ENCODE peak calls at places on chromosomes 13 and 19, in eight cellular contexts. One of them, this sample, is unnamed.

GRCh38 chr13:92952161-92952560 is 274.4 kb upstream of the GPC6 start:
- DNase-seq in suprapubic skin: no peak
- DNase-seq in NCI-H1105 treated with DMSO at 0.1 percent for 48 hours: no peak
- DNase-seq in LHCN-M2: no peak
- DNase-seq in GM03348: no peak
- DNase-seq in stimulated activated naive CD8-positive, alpha-beta T cell treated with anti-CD3 and anti-CD28 coated beads, Interleukin-15, Interleukin-2, amounts not matched to agents 100 U/mL and 50 U/mL, for 24 hours: no peak
- DNase-seq in frontal cortex: no peak
- DNase-seq in EL: no peak
- DNase-seq in this sample: no peak

GRCh38 chr19:50921391-50922315 is 10.5 kb upstream of the KLK4 start:
- DNase-seq in suprapubic skin: no peak
- DNase-seq in NCI-H1105 treated with DMSO at 0.1 percent for 48 hours: no peak
- DNase-seq in LHCN-M2: no peak
- DNase-seq in GM03348: no peak
- DNase-seq in stimulated activated naive CD8-positive, alpha-beta T cell treated with anti-CD3 and anti-CD28 coated beads, Interleukin-15, Interleukin-2, amounts not matched to agents 100 U/mL and 50 U/mL, for 24 hours: no peak
- DNase-seq in frontal cortex: no peak
- DNase-seq in EL: peak
- DNase-seq in this sample: no peak

GRCh38 chr19:44753932-44754742 is 5.6 kb downstream of the BCL3 start:
- DNase-seq in suprapubic skin: peak
- DNase-seq in NCI-H1105 treated with DMSO at 0.1 percent for 48 hours: no peak
- DNase-seq in LHCN-M2: peak
- DNase-seq in GM03348: peak
- DNase-seq in stimulated activated naive CD8-positive, alpha-beta T cell treated with anti-CD3 and anti-CD28 coated beads, Interleukin-15, Interleukin-2, amounts not matched to agents 100 U/mL and 50 U/mL, for 24 hours: peak
- DNase-seq in frontal cortex: peak
- DNase-seq in EL: peak
- DNase-seq in this sample: peak

GRCh38 chr13:31846984-31847752 is 107.8 kb downstream of the RXFP2 start:
- DNase-seq in suprapubic skin: no peak
- DNase-seq in NCI-H1105 treated with DMSO at 0.1 percent for 48 hours: no peak
- DNase-seq in LHCN-M2: no peak
- DNase-seq in GM03348: peak
- DNase-seq in stimulated activated naive CD8-positive, alpha-beta T cell treated with anti-CD3 and anti-CD28 coated beads, Interleukin-15, Interleukin-2, amounts not matched to agents 100 U/mL and 50 U/mL, for 24 hours: no peak
- DNase-seq in frontal cortex: no peak
- DNase-seq in EL: peak
- DNase-seq in this sample: no peak

GRCh38 chr13:60679131-60679530 is 282.1 kb downstream of the TDRD3 start:
- DNase-seq in suprapubic skin: no peak
- DNase-seq in NCI-H1105 treated with DMSO at 0.1 percent for 48 hours: no peak
- DNase-seq in LHCN-M2: no peak
- DNase-seq in GM03348: no peak
- DNase-seq in stimulated activated naive CD8-positive, alpha-beta T cell treated with anti-CD3 and anti-CD28 coated beads, Interleukin-15, Interleukin-2, amounts not matched to agents 100 U/mL and 50 U/mL, for 24 hours: no peak
- DNase-seq in frontal cortex: no peak
- DNase-seq in EL: no peak
- DNase-seq in this sample: no peak

GRCh38 chr13:97719759-97720158 is 233.7 kb upstream of the IPO5 start:
- DNase-seq in suprapubic skin: no peak
- DNase-seq in NCI-H1105 treated with DMSO at 0.1 percent for 48 hours: no peak
- DNase-seq in LHCN-M2: no peak
- DNase-seq in GM03348: no peak
- DNase-seq in stimulated activated naive CD8-positive, alpha-beta T cell treated with anti-CD3 and anti-CD28 coated beads, Interleukin-15, Interleukin-2, amounts not matched to agents 100 U/mL and 50 U/mL, for 24 hours: no peak
- DNase-seq in frontal cortex: no peak
- DNase-seq in EL: peak
- DNase-seq in this sample: no peak

GRCh38 chr19:46115396-46116109 is 8.9 kb downstream of the IGFL3 start:
- DNase-seq in suprapubic skin: no peak
- DNase-seq in NCI-H1105 treated with DMSO at 0.1 percent for 48 hours: no peak
- DNase-seq in LHCN-M2: peak
- DNase-seq in GM03348: peak
- DNase-seq in stimulated activated naive CD8-positive, alpha-beta T cell treated with anti-CD3 and anti-CD28 coated beads, Interleukin-15, Interleukin-2, amounts not matched to agents 100 U/mL and 50 U/mL, for 24 hours: peak
- DNase-seq in frontal cortex: no peak
- DNase-seq in EL: peak
- DNase-seq in this sample: peak

GRCh38 chr19:38391911-38392464 is 3.5 kb downstream of the SPRED3 start:
- DNase-seq in suprapubic skin: no peak
- DNase-seq in NCI-H1105 treated with DMSO at 0.1 percent for 48 hours: no peak
- DNase-seq in LHCN-M2: no peak
- DNase-seq in GM03348: no peak
- DNase-seq in stimulated activated naive CD8-positive, alpha-beta T cell treated with anti-CD3 and anti-CD28 coated beads, Interleukin-15, Interleukin-2, amounts not matched to agents 100 U/mL and 50 U/mL, for 24 hours: no peak
- DNase-seq in frontal cortex: no peak
- DNase-seq in EL: no peak
- DNase-seq in this sample: no peak

GRCh38 chr19:53131732-53132131 is 978 bp downstream of the ZNF415 start:
- DNase-seq in suprapubic skin: no peak
- DNase-seq in NCI-H1105 treated with DMSO at 0.1 percent for 48 hours: no peak
- DNase-seq in LHCN-M2: no peak
- DNase-seq in GM03348: no peak
- DNase-seq in stimulated activated naive CD8-positive, alpha-beta T cell treated with anti-CD3 and anti-CD28 coated beads, Interleukin-15, Interleukin-2, amounts not matched to agents 100 U/mL and 50 U/mL, for 24 hours: no peak
- DNase-seq in frontal cortex: no peak
- DNase-seq in EL: no peak
- DNase-seq in this sample: no peak

GRCh38 chr13:30739646-30740642 is 4.6 kb downstream of the ALOX5AP start:
- DNase-seq in suprapubic skin: no peak
- DNase-seq in NCI-H1105 treated with DMSO at 0.1 percent for 48 hours: no peak
- DNase-seq in LHCN-M2: peak
- DNase-seq in GM03348: peak
- DNase-seq in stimulated activated naive CD8-positive, alpha-beta T cell treated with anti-CD3 and anti-CD28 coated beads, Interleukin-15, Interleukin-2, amounts not matched to agents 100 U/mL and 50 U/mL, for 24 hours: peak
- DNase-seq in frontal cortex: no peak
- DNase-seq in EL: peak
- DNase-seq in this sample: peak

GRCh38 chr19:51441410-51442390 is 16.6 kb downstream of the SIGLEC8 start:
- DNase-seq in suprapubic skin: no peak
- DNase-seq in NCI-H1105 treated with DMSO at 0.1 percent for 48 hours: no peak
- DNase-seq in LHCN-M2: no peak
- DNase-seq in GM03348: no peak
- DNase-seq in stimulated activated naive CD8-positive, alpha-beta T cell treated with anti-CD3 and anti-CD28 coated beads, Interleukin-15, Interleukin-2, amounts not matched to agents 100 U/mL and 50 U/mL, for 24 hours: peak
- DNase-seq in frontal cortex: no peak
- DNase-seq in EL: no peak
- DNase-seq in this sample: peak

GRCh38 chr19:54608792-54609191 is 15.4 kb downstream of the LILRA1 start:
- DNase-seq in suprapubic skin: no peak
- DNase-seq in NCI-H1105 treated with DMSO at 0.1 percent for 48 hours: no peak
- DNase-seq in LHCN-M2: no peak
- DNase-seq in GM03348: no peak
- DNase-seq in stimulated activated naive CD8-positive, alpha-beta T cell treated with anti-CD3 and anti-CD28 coated beads, Interleukin-15, Interleukin-2, amounts not matched to agents 100 U/mL and 50 U/mL, for 24 hours: no peak
- DNase-seq in frontal cortex: no peak
- DNase-seq in EL: no peak
- DNase-seq in this sample: no peak

GRCh38 chr19:16210168-16210567 is 12.5 kb downstream of the AP1M1 start:
- DNase-seq in suprapubic skin: no peak
- DNase-seq in NCI-H1105 treated with DMSO at 0.1 percent for 48 hours: no peak
- DNase-seq in LHCN-M2: no peak
- DNase-seq in GM03348: no peak
- DNase-seq in stimulated activated naive CD8-positive, alpha-beta T cell treated with anti-CD3 and anti-CD28 coated beads, Interleukin-15, Interleukin-2, amounts not matched to agents 100 U/mL and 50 U/mL, for 24 hours: no peak
- DNase-seq in frontal cortex: no peak
- DNase-seq in EL: no peak
- DNase-seq in this sample: no peak

GRCh38 chr19:14758816-14759215 is 19.5 kb downstream of the ADGRE2 start:
- DNase-seq in suprapubic skin: peak
- DNase-seq in NCI-H1105 treated with DMSO at 0.1 percent for 48 hours: peak
- DNase-seq in LHCN-M2: no peak
- DNase-seq in GM03348: no peak
- DNase-seq in stimulated activated naive CD8-positive, alpha-beta T cell treated with anti-CD3 and anti-CD28 coated beads, Interleukin-15, Interleukin-2, amounts not matched to agents 100 U/mL and 50 U/mL, for 24 hours: no peak
- DNase-seq in frontal cortex: no peak
- DNase-seq in EL: no peak
- DNase-seq in this sample: no peak

GRCh38 chr13:77827350-77827749 is 91.3 kb downstream of the EDNRB start:
- DNase-seq in suprapubic skin: no peak
- DNase-seq in NCI-H1105 treated with DMSO at 0.1 percent for 48 hours: no peak
- DNase-seq in LHCN-M2: no peak
- DNase-seq in GM03348: no peak
- DNase-seq in stimulated activated naive CD8-positive, alpha-beta T cell treated with anti-CD3 and anti-CD28 coated beads, Interleukin-15, Interleukin-2, amounts not matched to agents 100 U/mL and 50 U/mL, for 24 hours: no peak
- DNase-seq in frontal cortex: no peak
- DNase-seq in EL: no peak
- DNase-seq in this sample: no peak

GRCh38 chr19:36482876-36483275 is 6.5 kb downstream of the ZNF566 start:
- DNase-seq in suprapubic skin: no peak
- DNase-seq in NCI-H1105 treated with DMSO at 0.1 percent for 48 hours: no peak
- DNase-seq in LHCN-M2: no peak
- DNase-seq in GM03348: no peak
- DNase-seq in stimulated activated naive CD8-positive, alpha-beta T cell treated with anti-CD3 and anti-CD28 coated beads, Interleukin-15, Interleukin-2, amounts not matched to agents 100 U/mL and 50 U/mL, for 24 hours: no peak
- DNase-seq in frontal cortex: no peak
- DNase-seq in EL: no peak
- DNase-seq in this sample: no peak

GRCh38 chr19:34713262-34713637 is 20.8 kb upstream of the ZNF181 start:
- DNase-seq in suprapubic skin: no peak
- DNase-seq in NCI-H1105 treated with DMSO at 0.1 percent for 48 hours: no peak
- DNase-seq in LHCN-M2: no peak
- DNase-seq in GM03348: no peak
- DNase-seq in stimulated activated naive CD8-positive, alpha-beta T cell treated with anti-CD3 and anti-CD28 coated beads, Interleukin-15, Interleukin-2, amounts not matched to agents 100 U/mL and 50 U/mL, for 24 hours: peak
- DNase-seq in frontal cortex: no peak
- DNase-seq in EL: no peak
- DNase-seq in this sample: no peak

GRCh38 chr13:113581871-113582270 is 2.7 kb upstream of the TFDP1 start:
- DNase-seq in suprapubic skin: no peak
- DNase-seq in NCI-H1105 treated with DMSO at 0.1 percent for 48 hours: no peak
- DNase-seq in LHCN-M2: no peak
- DNase-seq in GM03348: no peak
- DNase-seq in stimulated activated naive CD8-positive, alpha-beta T cell treated with anti-CD3 and anti-CD28 coated beads, Interleukin-15, Interleukin-2, amounts not matched to agents 100 U/mL and 50 U/mL, for 24 hours: no peak
- DNase-seq in frontal cortex: no peak
- DNase-seq in EL: no peak
- DNase-seq in this sample: no peak

GRCh38 chr19:799076-799881 is 2.0 kb downstream of the PTBP1 start:
- DNase-seq in suprapubic skin: no peak
- DNase-seq in NCI-H1105 treated with DMSO at 0.1 percent for 48 hours: no peak
- DNase-seq in LHCN-M2: peak
- DNase-seq in GM03348: no peak
- DNase-seq in stimulated activated naive CD8-positive, alpha-beta T cell treated with anti-CD3 and anti-CD28 coated beads, Interleukin-15, Interleukin-2, amounts not matched to agents 100 U/mL and 50 U/mL, for 24 hours: no peak
- DNase-seq in frontal cortex: no peak
- DNase-seq in EL: peak
- DNase-seq in this sample: no peak

GRCh38 chr19:12689581-12690216 is 1.9 kb downstream of the GNG14 start:
- DNase-seq in suprapubic skin: no peak
- DNase-seq in NCI-H1105 treated with DMSO at 0.1 percent for 48 hours: no peak
- DNase-seq in LHCN-M2: no peak
- DNase-seq in GM03348: no peak
- DNase-seq in stimulated activated naive CD8-positive, alpha-beta T cell treated with anti-CD3 and anti-CD28 coated beads, Interleukin-15, Interleukin-2, amounts not matched to agents 100 U/mL and 50 U/mL, for 24 hours: no peak
- DNase-seq in frontal cortex: no peak
- DNase-seq in EL: no peak
- DNase-seq in this sample: no peak

GRCh38 chr19:35908977-35909683 is 1.0 kb upstream of the TYROBP start:
- DNase-seq in suprapubic skin: peak
- DNase-seq in NCI-H1105 treated with DMSO at 0.1 percent for 48 hours: no peak
- DNase-seq in LHCN-M2: no peak
- DNase-seq in GM03348: no peak
- DNase-seq in stimulated activated naive CD8-positive, alpha-beta T cell treated with anti-CD3 and anti-CD28 coated beads, Interleukin-15, Interleukin-2, amounts not matched to agents 100 U/mL and 50 U/mL, for 24 hours: peak
- DNase-seq in frontal cortex: no peak
- DNase-seq in EL: no peak
- DNase-seq in this sample: no peak

GRCh38 chr13:19836472-19836871 is 27.0 kb downstream of the ZMYM5 start:
- DNase-seq in suprapubic skin: no peak
- DNase-seq in NCI-H1105 treated with DMSO at 0.1 percent for 48 hours: no peak
- DNase-seq in LHCN-M2: peak
- DNase-seq in GM03348: no peak
- DNase-seq in stimulated activated naive CD8-positive, alpha-beta T cell treated with anti-CD3 and anti-CD28 coated beads, Interleukin-15, Interleukin-2, amounts not matched to agents 100 U/mL and 50 U/mL, for 24 hours: no peak
- DNase-seq in frontal cortex: no peak
- DNase-seq in EL: peak
- DNase-seq in this sample: no peak

GRCh38 chr19:33529094-33529676 is 7.6 kb upstream of the PEPD start:
- DNase-seq in suprapubic skin: no peak
- DNase-seq in NCI-H1105 treated with DMSO at 0.1 percent for 48 hours: no peak
- DNase-seq in LHCN-M2: no peak
- DNase-seq in GM03348: no peak
- DNase-seq in stimulated activated naive CD8-positive, alpha-beta T cell treated with anti-CD3 and anti-CD28 coated beads, Interleukin-15, Interleukin-2, amounts not matched to agents 100 U/mL and 50 U/mL, for 24 hours: no peak
- DNase-seq in frontal cortex: no peak
- DNase-seq in EL: no peak
- DNase-seq in this sample: no peak

GRCh38 chr19:928471-929259 is 2.8 kb downstream of the ARID3A start:
- DNase-seq in suprapubic skin: no peak
- DNase-seq in NCI-H1105 treated with DMSO at 0.1 percent for 48 hours: no peak
- DNase-seq in LHCN-M2: no peak
- DNase-seq in GM03348: peak
- DNase-seq in stimulated activated naive CD8-positive, alpha-beta T cell treated with anti-CD3 and anti-CD28 coated beads, Interleukin-15, Interleukin-2, amounts not matched to agents 100 U/mL and 50 U/mL, for 24 hours: no peak
- DNase-seq in frontal cortex: no peak
- DNase-seq in EL: no peak
- DNase-seq in this sample: no peak

GRCh38 chr19:6010107-6010506 is 32.2 kb upstream of the RANBP3 start:
- DNase-seq in suprapubic skin: no peak
- DNase-seq in NCI-H1105 treated with DMSO at 0.1 percent for 48 hours: no peak
- DNase-seq in LHCN-M2: no peak
- DNase-seq in GM03348: no peak
- DNase-seq in stimulated activated naive CD8-positive, alpha-beta T cell treated with anti-CD3 and anti-CD28 coated beads, Interleukin-15, Interleukin-2, amounts not matched to agents 100 U/mL and 50 U/mL, for 24 hours: no peak
- DNase-seq in frontal cortex: no peak
- DNase-seq in EL: no peak
- DNase-seq in this sample: no peak

GRCh38 chr13:62337109-62337880 is 921.6 kb upstream of the PCDH20 start:
- DNase-seq in suprapubic skin: no peak
- DNase-seq in NCI-H1105 treated with DMSO at 0.1 percent for 48 hours: no peak
- DNase-seq in LHCN-M2: no peak
- DNase-seq in GM03348: no peak
- DNase-seq in stimulated activated naive CD8-positive, alpha-beta T cell treated with anti-CD3 and anti-CD28 coated beads, Interleukin-15, Interleukin-2, amounts not matched to agents 100 U/mL and 50 U/mL, for 24 hours: no peak
- DNase-seq in frontal cortex: no peak
- DNase-seq in EL: no peak
- DNase-seq in this sample: no peak

This sample was measured in activated naive CD8-positive, alpha-beta T cell treated with anti-CD3 and anti-CD28 coated beads for 36 hours.